ENCODE peak calls at places on chromosomes 2 and 18, in six cellular contexts. One of them, this sample, is unnamed.

GRCh38 chr2:176642074-176642473 is 372.8 kb downstream of the MTX2 start:
- DNase-seq in HEK293T: no peak
- DNase-seq in lung: no peak
- DNase-seq in thoracic aorta: no peak
- DNase-seq in stimulated activated CD8-positive, alpha-beta memory T cell treated with anti-CD3 and anti-CD28 coated beads, Interleukin-4, amount 100 ng/mL, for 1 hour: no peak
- DNase-seq in BJ: peak; percentile 36
- DNase-seq in this sample: peak; percentile 40

GRCh38 chr18:7272268-7273049 is 41.6 kb downstream of the LRRC30 start:
- DNase-seq in HEK293T: peak; percentile 15
- DNase-seq in BJ: no peak
- DNase-seq in lung: peak; percentile 70
- DNase-seq in thoracic aorta: no peak
- DNase-seq in stimulated activated CD8-positive, alpha-beta memory T cell treated with anti-CD3 and anti-CD28 coated beads, Interleukin-4, amount 100 ng/mL, for 1 hour: no peak
- DNase-seq in this sample: peak; percentile 32

GRCh38 chr2:183038341-183039300 is at the start of gene NCKAP1:
- DNase-seq in lung: peak; percentile 89
- DNase-seq in BJ: no peak
- DNase-seq in thoracic aorta: peak; percentile 43
- DNase-seq in stimulated activated CD8-positive, alpha-beta memory T cell treated with anti-CD3 and anti-CD28 coated beads, Interleukin-4, amount 100 ng/mL, for 1 hour: peak; percentile 53
- DNase-seq in HEK293T: peak; percentile 89
- DNase-seq in this sample: no peak

GRCh38 chr2:108219688-108220087 is 20.1 kb upstream of the SULT1C3 start:
- DNase-seq in stimulated activated CD8-positive, alpha-beta memory T cell treated with anti-CD3 and anti-CD28 coated beads, Interleukin-4, amount 100 ng/mL, for 1 hour: no peak
- DNase-seq in HEK293T: no peak
- DNase-seq in lung: no peak
- DNase-seq in BJ: no peak
- DNase-seq in thoracic aorta: no peak
- DNase-seq in this sample: no peak

GRCh38 chr2:160165095-160165494 is 35.0 kb downstream of the ITGB6 start:
- DNase-seq in lung: no peak
- DNase-seq in thoracic aorta: no peak
- DNase-seq in stimulated activated CD8-positive, alpha-beta memory T cell treated with anti-CD3 and anti-CD28 coated beads, Interleukin-4, amount 100 ng/mL, for 1 hour: no peak
- DNase-seq in BJ: no peak
- DNase-seq in HEK293T: no peak
- DNase-seq in this sample: no peak

GRCh38 chr2:26284132-26284531 is 39.4 kb downstream of the HADHB start:
- DNase-seq in thoracic aorta: no peak
- DNase-seq in stimulated activated CD8-positive, alpha-beta memory T cell treated with anti-CD3 and anti-CD28 coated beads, Interleukin-4, amount 100 ng/mL, for 1 hour: no peak
- DNase-seq in lung: no peak
- DNase-seq in BJ: peak; percentile 28
- DNase-seq in HEK293T: no peak
- DNase-seq in this sample: peak; percentile 81

GRCh38 chr2:37672104-37672869 is 845 bp upstream of the CDC42EP3 start:
- DNase-seq in lung: peak; percentile 81
- DNase-seq in stimulated activated CD8-positive, alpha-beta memory T cell treated with anti-CD3 and anti-CD28 coated beads, Interleukin-4, amount 100 ng/mL, for 1 hour: peak; percentile 34
- DNase-seq in BJ: peak; percentile 22
- DNase-seq in thoracic aorta: no peak
- DNase-seq in HEK293T: peak; percentile 80
- DNase-seq in this sample: peak; percentile 76

GRCh38 chr18:10195529-10195928 is 258.9 kb upstream of the APCDD1 start:
- DNase-seq in stimulated activated CD8-positive, alpha-beta memory T cell treated with anti-CD3 and anti-CD28 coated beads, Interleukin-4, amount 100 ng/mL, for 1 hour: no peak
- DNase-seq in BJ: no peak
- DNase-seq in HEK293T: no peak
- DNase-seq in thoracic aorta: no peak
- DNase-seq in lung: no peak
- DNase-seq in this sample: peak; percentile 58